ENCODE peak calls at places on chromosomes 4 and X, in five cellular contexts. N is activated effector memory CD4-positive, alpha-beta T cell treated with Interleukin-2 at 50 U/mL for 16 hours; W is cardiac muscle cell; I is CD4-positive, alpha-beta memory T cell; U is posterior vena cava. C is an unnamed sample.

GRCh38 chrX:19225906-19226305 is 103.6 kb upstream of the ADGRG2 start:
- DNase-seq in I (no peak), U (no peak), W (peak; percentile 3), N (no peak), C (peak; percentile 41)

GRCh38 chr4:156638332-156638731 is 333.3 kb downstream of the PDGFC start:
- DNase-seq in I (no peak), W (peak; percentile 70), N (no peak), U (no peak), C (no peak)

GRCh38 chr4:53321151-53321987 is 44.5 kb downstream of the SCFD2 start:
- DNase-seq in W (peak; percentile 78), U (no peak), I (no peak), N (no peak), C (no peak)

GRCh38 chrX:34918856-34919255 is 23.7 kb upstream of the FAM47B start:
- DNase-seq in U (no peak), N (no peak), W (peak; percentile 67), I (no peak), C (no peak)

GRCh38 chr4:176053785-176054184 is 11.9 kb upstream of the WDR17 start:
- DNase-seq in W (no peak), I (no peak), N (no peak), U (no peak), C (no peak)

GRCh38 chrX:38817004-38817703 is 15.9 kb downstream of the MID1IP1 start:
- DNase-seq in U (no peak), W (peak; percentile 81), N (no peak), I (no peak), C (no peak)

GRCh38 chrX:72003811-72004750 is 93.4 kb downstream of the NHSL2 start:
- DNase-seq in U (peak; percentile 85), W (peak; percentile 52), I (no peak), N (no peak), C (no peak)

GRCh38 chr4:121472937-121473721 is 92.3 kb upstream of the QRFPR start:
- DNase-seq in W (no peak), I (no peak), N (no peak), U (no peak), C (no peak)

GRCh38 chr4:145686991-145687390 is 7.0 kb downstream of the C4orf51 start:
- DNase-seq in N (no peak), W (no peak), U (no peak), I (no peak), C (no peak)

GRCh38 chr4:82230310-82230709 is 143.5 kb downstream of the HNRNPD start:
- DNase-seq in I (no peak), U (no peak), N (no peak), W (peak; percentile 55), C (no peak)

GRCh38 chr4:112112590-112113170 is 32.6 kb upstream of the FAM241A start:
- DNase-seq in U (no peak), N (no peak), W (no peak), I (no peak), C (no peak)

GRCh38 chr4:26060286-26060685 is 146.3 kb downstream of the SMIM20 start:
- DNase-seq in U (no peak), I (no peak), W (no peak), N (no peak), C (no peak)

GRCh38 chr4:172356002-172356401 is 542.8 kb downstream of the GALNTL6 start:
- DNase-seq in U (no peak), W (no peak), N (no peak), I (no peak), C (no peak)

GRCh38 chr4:88137112-88137511 is 21.3 kb downstream of the ABCG2 start:
- DNase-seq in U (no peak), N (no peak), I (no peak), W (no peak), C (no peak)

GRCh38 chr4:39032218-39033085 is at the start of gene TMEM156:
- DNase-seq in N (no peak), I (peak; percentile 65), U (no peak), W (peak; percentile 47), C (peak; percentile 56)

GRCh38 chr4:78565971-78566372 is 14.4 kb downstream of the ANXA3 start:
- DNase-seq in N (no peak), W (peak; percentile 76), U (no peak), I (no peak), C (no peak)

GRCh38 chrX:68196939-68197791 is 236.1 kb downstream of the OPHN1 start:
- DNase-seq in N (no peak), I (peak; percentile 22), W (peak; percentile 63), U (no peak), C (peak; percentile 32)

GRCh38 chr4:180234730-180235129 is 2008.5 kb upstream of the TENM3 start:
- DNase-seq in I (no peak), W (no peak), N (no peak), U (no peak), C (no peak)

GRCh38 chr4:14184265-14184664 is 556.7 kb upstream of the BOD1L1 start:
- DNase-seq in N (no peak), I (no peak), U (no peak), W (peak; percentile 76), C (no peak)

GRCh38 chrX:38018734-38019410 is 12.5 kb downstream of the SYTL5 start:
- DNase-seq in W (peak; percentile 42), N (no peak), U (no peak), I (no peak), C (no peak)

GRCh38 chr4:40916880-40917279 is 167.1 kb downstream of the NSUN7 start:
- DNase-seq in W (peak; percentile 43), I (no peak), U (no peak), N (no peak), C (peak; percentile 53)

GRCh38 chr4:682490-683172 is 6.3 kb downstream of the SLC49A3 start:
- DNase-seq in U (no peak), N (no peak), W (no peak), I (peak; percentile 19), C (no peak)

GRCh38 chrX:15745179-15745578 is 7.1 kb downstream of the CA5B start:
- DNase-seq in I (no peak), U (no peak), W (peak; percentile 57), N (no peak), C (no peak)

GRCh38 chrX:274904-275475 is 6.2 kb upstream of the PLCXD1 start:
- DNase-seq in U (peak; percentile 80), N (no peak), W (peak; percentile 60), I (no peak), C (no peak)

GRCh38 chrX:103464071-103464773 is 55.1 kb downstream of the RAB40A start:
- DNase-seq in I (no peak), W (peak; percentile 59), U (no peak), N (peak; percentile 7), C (peak; percentile 26)

GRCh38 chrX:63754141-63754859 is 30.7 kb downstream of the ARHGEF9 start:
- DNase-seq in W (peak; percentile 17), N (no peak), I (peak; percentile 40), U (no peak), C (peak; percentile 18)

GRCh38 chrX:84123585-84123984 is 64.4 kb downstream of the RPS6KA6 start:
- DNase-seq in I (no peak), W (no peak), N (no peak), U (no peak), C (no peak)

GRCh38 chrX:155880586-155881157 is 473 bp upstream of the VAMP7 start:
- DNase-seq in I (peak; percentile 31), W (peak; percentile 12), U (no peak), N (no peak), C (no peak)

GRCh38 chrX:56826020-56826419 is 97.0 kb downstream of the NBDY start:
- DNase-seq in I (no peak), N (no peak), W (no peak), U (no peak), C (no peak)

GRCh38 chrX:44731160-44731559 is 112.7 kb upstream of the DUSP21 start:
- DNase-seq in N (no peak), U (no peak), W (peak; percentile 12), I (no peak), C (no peak)